ENCODE peak calls at places on chromosome 11, in ten cellular contexts. One of them, this sample, is unnamed.

GRCh38 chr11:80293293-80293692 is 852.5 kb upstream of the TENM4 start:
- DNase-seq in neural crest cell: no peak
- DNase-seq in lung microvascular endothelial cell: no peak
- DNase-seq in stimulated activated CD4-positive, alpha-beta T cell treated with anti-CD3 and anti-CD28 coated beads, TNF-alpha, amount 100 ng/mL, for 48 hours: no peak
- DNase-seq in mucosa of gallbladder: no peak
- DNase-seq in mammary epithelial cell: no peak
- DNase-seq in kidney epithelial cell: no peak
- DNase-seq in left cardiac atrium: no peak
- DNase-seq in skeletal muscle cell: no peak
- DNase-seq in stimulated activated naive CD8-positive, alpha-beta T cell treated with anti-CD3 and anti-CD28 coated beads, Interleukin-15, amount 100 ng/mL, for 72 hours: no peak
- DNase-seq in this sample: no peak

GRCh38 chr11:37072538-37072937 is 474.5 kb upstream of the RAG2 start:
- DNase-seq in neural crest cell: no peak
- DNase-seq in lung microvascular endothelial cell: no peak
- DNase-seq in stimulated activated CD4-positive, alpha-beta T cell treated with anti-CD3 and anti-CD28 coated beads, TNF-alpha, amount 100 ng/mL, for 48 hours: no peak
- DNase-seq in mucosa of gallbladder: no peak
- DNase-seq in mammary epithelial cell: no peak
- DNase-seq in kidney epithelial cell: no peak
- DNase-seq in left cardiac atrium: no peak
- DNase-seq in skeletal muscle cell: no peak
- DNase-seq in stimulated activated naive CD8-positive, alpha-beta T cell treated with anti-CD3 and anti-CD28 coated beads, Interleukin-15, amount 100 ng/mL, for 72 hours: no peak
- DNase-seq in this sample: no peak

GRCh38 chr11:33634291-33634834 is 66.3 kb downstream of the C11orf91 start:
- DNase-seq in neural crest cell: no peak
- DNase-seq in lung microvascular endothelial cell: no peak
- DNase-seq in stimulated activated CD4-positive, alpha-beta T cell treated with anti-CD3 and anti-CD28 coated beads, TNF-alpha, amount 100 ng/mL, for 48 hours: no peak
- DNase-seq in mucosa of gallbladder: no peak
- DNase-seq in mammary epithelial cell: peak; percentile 95
- DNase-seq in kidney epithelial cell: peak; percentile 32
- DNase-seq in left cardiac atrium: no peak
- DNase-seq in skeletal muscle cell: no peak
- DNase-seq in stimulated activated naive CD8-positive, alpha-beta T cell treated with anti-CD3 and anti-CD28 coated beads, Interleukin-15, amount 100 ng/mL, for 72 hours: no peak
- DNase-seq in this sample: peak; percentile 84

GRCh38 chr11:118343981-118344521 is at the start of gene CD3G:
- DNase-seq in neural crest cell: no peak
- DNase-seq in lung microvascular endothelial cell: no peak
- DNase-seq in stimulated activated CD4-positive, alpha-beta T cell treated with anti-CD3 and anti-CD28 coated beads, TNF-alpha, amount 100 ng/mL, for 48 hours: peak; percentile 71
- DNase-seq in mucosa of gallbladder: no peak
- DNase-seq in mammary epithelial cell: no peak
- DNase-seq in kidney epithelial cell: no peak
- DNase-seq in left cardiac atrium: no peak
- DNase-seq in skeletal muscle cell: no peak
- DNase-seq in stimulated activated naive CD8-positive, alpha-beta T cell treated with anti-CD3 and anti-CD28 coated beads, Interleukin-15, amount 100 ng/mL, for 72 hours: peak; percentile 72
- DNase-seq in this sample: no peak

GRCh38 chr11:130894322-130895025 is 21.8 kb downstream of the SNX19 start:
- DNase-seq in neural crest cell: peak; percentile 70
- DNase-seq in lung microvascular endothelial cell: peak; percentile 88
- DNase-seq in stimulated activated CD4-positive, alpha-beta T cell treated with anti-CD3 and anti-CD28 coated beads, TNF-alpha, amount 100 ng/mL, for 48 hours: no peak
- DNase-seq in mucosa of gallbladder: peak; percentile 71
- DNase-seq in mammary epithelial cell: peak; percentile 46
- DNase-seq in kidney epithelial cell: no peak
- DNase-seq in left cardiac atrium: peak; percentile 74
- DNase-seq in skeletal muscle cell: no peak
- DNase-seq in stimulated activated naive CD8-positive, alpha-beta T cell treated with anti-CD3 and anti-CD28 coated beads, Interleukin-15, amount 100 ng/mL, for 72 hours: peak; percentile 50
- DNase-seq in this sample: no peak

GRCh38 chr11:63761870-63762661 is 6.5 kb downstream of the ZFTA start:
- DNase-seq in neural crest cell: peak; percentile 47
- DNase-seq in lung microvascular endothelial cell: no peak
- DNase-seq in stimulated activated CD4-positive, alpha-beta T cell treated with anti-CD3 and anti-CD28 coated beads, TNF-alpha, amount 100 ng/mL, for 48 hours: no peak
- DNase-seq in mucosa of gallbladder: no peak
- DNase-seq in mammary epithelial cell: no peak
- DNase-seq in kidney epithelial cell: no peak
- DNase-seq in left cardiac atrium: peak; percentile 50
- DNase-seq in skeletal muscle cell: no peak
- DNase-seq in stimulated activated naive CD8-positive, alpha-beta T cell treated with anti-CD3 and anti-CD28 coated beads, Interleukin-15, amount 100 ng/mL, for 72 hours: no peak
- DNase-seq in this sample: no peak

GRCh38 chr11:73213196-73214143 is 4.6 kb upstream of the P2RY2 start:
- DNase-seq in neural crest cell: no peak
- DNase-seq in lung microvascular endothelial cell: no peak
- DNase-seq in stimulated activated CD4-positive, alpha-beta T cell treated with anti-CD3 and anti-CD28 coated beads, TNF-alpha, amount 100 ng/mL, for 48 hours: no peak
- DNase-seq in mucosa of gallbladder: no peak
- DNase-seq in mammary epithelial cell: no peak
- DNase-seq in kidney epithelial cell: no peak
- DNase-seq in left cardiac atrium: no peak
- DNase-seq in skeletal muscle cell: no peak
- DNase-seq in stimulated activated naive CD8-positive, alpha-beta T cell treated with anti-CD3 and anti-CD28 coated beads, Interleukin-15, amount 100 ng/mL, for 72 hours: no peak
- DNase-seq in this sample: no peak

GRCh38 chr11:2269601-2270321 is 627 bp downstream of the ASCL2 start:
- DNase-seq in neural crest cell: peak; percentile 44
- DNase-seq in lung microvascular endothelial cell: peak; percentile 56
- DNase-seq in stimulated activated CD4-positive, alpha-beta T cell treated with anti-CD3 and anti-CD28 coated beads, TNF-alpha, amount 100 ng/mL, for 48 hours: peak; percentile 37
- DNase-seq in mucosa of gallbladder: peak; percentile 60
- DNase-seq in mammary epithelial cell: peak; percentile 50
- DNase-seq in kidney epithelial cell: peak; percentile 5
- DNase-seq in left cardiac atrium: peak; percentile 50
- DNase-seq in skeletal muscle cell: no peak
- DNase-seq in stimulated activated naive CD8-positive, alpha-beta T cell treated with anti-CD3 and anti-CD28 coated beads, Interleukin-15, amount 100 ng/mL, for 72 hours: peak; percentile 44
- DNase-seq in this sample: no peak

GRCh38 chr11:99020324-99021225 is at the start of gene CNTN5:
- DNase-seq in neural crest cell: peak; percentile 52
- DNase-seq in lung microvascular endothelial cell: peak; percentile 15
- DNase-seq in stimulated activated CD4-positive, alpha-beta T cell treated with anti-CD3 and anti-CD28 coated beads, TNF-alpha, amount 100 ng/mL, for 48 hours: no peak
- DNase-seq in mucosa of gallbladder: no peak
- DNase-seq in mammary epithelial cell: peak; percentile 4
- DNase-seq in kidney epithelial cell: peak; percentile 16
- DNase-seq in left cardiac atrium: peak; percentile 40
- DNase-seq in skeletal muscle cell: no peak
- DNase-seq in stimulated activated naive CD8-positive, alpha-beta T cell treated with anti-CD3 and anti-CD28 coated beads, Interleukin-15, amount 100 ng/mL, for 72 hours: no peak
- DNase-seq in this sample: peak; percentile 0

GRCh38 chr11:73192272-73192671 is 25.8 kb upstream of the P2RY2 start:
- DNase-seq in neural crest cell: no peak
- DNase-seq in lung microvascular endothelial cell: no peak
- DNase-seq in stimulated activated CD4-positive, alpha-beta T cell treated with anti-CD3 and anti-CD28 coated beads, TNF-alpha, amount 100 ng/mL, for 48 hours: no peak
- DNase-seq in mucosa of gallbladder: no peak
- DNase-seq in mammary epithelial cell: peak; percentile 99
- DNase-seq in kidney epithelial cell: no peak
- DNase-seq in left cardiac atrium: no peak
- DNase-seq in skeletal muscle cell: no peak
- DNase-seq in stimulated activated naive CD8-positive, alpha-beta T cell treated with anti-CD3 and anti-CD28 coated beads, Interleukin-15, amount 100 ng/mL, for 72 hours: no peak
- DNase-seq in this sample: no peak

GRCh38 chr11:58330861-58331260 is 28.0 kb downstream of the OR5B17 start:
- DNase-seq in neural crest cell: no peak
- DNase-seq in lung microvascular endothelial cell: no peak
- DNase-seq in stimulated activated CD4-positive, alpha-beta T cell treated with anti-CD3 and anti-CD28 coated beads, TNF-alpha, amount 100 ng/mL, for 48 hours: no peak
- DNase-seq in mucosa of gallbladder: no peak
- DNase-seq in mammary epithelial cell: peak; percentile 34
- DNase-seq in kidney epithelial cell: no peak
- DNase-seq in left cardiac atrium: no peak
- DNase-seq in skeletal muscle cell: no peak
- DNase-seq in stimulated activated naive CD8-positive, alpha-beta T cell treated with anti-CD3 and anti-CD28 coated beads, Interleukin-15, amount 100 ng/mL, for 72 hours: no peak
- DNase-seq in this sample: peak; percentile 57

GRCh38 chr11:74681686-74682651 is 49.3 kb downstream of the CHRDL2 start:
- DNase-seq in neural crest cell: no peak
- DNase-seq in lung microvascular endothelial cell: no peak
- DNase-seq in stimulated activated CD4-positive, alpha-beta T cell treated with anti-CD3 and anti-CD28 coated beads, TNF-alpha, amount 100 ng/mL, for 48 hours: no peak
- DNase-seq in mucosa of gallbladder: no peak
- DNase-seq in mammary epithelial cell: no peak
- DNase-seq in kidney epithelial cell: no peak
- DNase-seq in left cardiac atrium: peak; percentile 37
- DNase-seq in skeletal muscle cell: no peak
- DNase-seq in stimulated activated naive CD8-positive, alpha-beta T cell treated with anti-CD3 and anti-CD28 coated beads, Interleukin-15, amount 100 ng/mL, for 72 hours: no peak
- DNase-seq in this sample: no peak

GRCh38 chr11:77542296-77542695 is 47.5 kb upstream of the AQP11 start:
- DNase-seq in neural crest cell: no peak
- DNase-seq in lung microvascular endothelial cell: no peak
- DNase-seq in stimulated activated CD4-positive, alpha-beta T cell treated with anti-CD3 and anti-CD28 coated beads, TNF-alpha, amount 100 ng/mL, for 48 hours: no peak
- DNase-seq in mucosa of gallbladder: no peak
- DNase-seq in mammary epithelial cell: peak; percentile 40
- DNase-seq in kidney epithelial cell: no peak
- DNase-seq in left cardiac atrium: no peak
- DNase-seq in skeletal muscle cell: peak; percentile 25
- DNase-seq in stimulated activated naive CD8-positive, alpha-beta T cell treated with anti-CD3 and anti-CD28 coated beads, Interleukin-15, amount 100 ng/mL, for 72 hours: no peak
- DNase-seq in this sample: peak; percentile 57

GRCh38 chr11:133927690-133928627 is 28.8 kb downstream of the IGSF9B start:
- DNase-seq in neural crest cell: peak; percentile 77
- DNase-seq in lung microvascular endothelial cell: peak; percentile 62
- DNase-seq in stimulated activated CD4-positive, alpha-beta T cell treated with anti-CD3 and anti-CD28 coated beads, TNF-alpha, amount 100 ng/mL, for 48 hours: peak; percentile 56
- DNase-seq in mucosa of gallbladder: peak; percentile 55
- DNase-seq in mammary epithelial cell: peak; percentile 56
- DNase-seq in kidney epithelial cell: no peak
- DNase-seq in left cardiac atrium: peak; percentile 77
- DNase-seq in skeletal muscle cell: no peak
- DNase-seq in stimulated activated naive CD8-positive, alpha-beta T cell treated with anti-CD3 and anti-CD28 coated beads, Interleukin-15, amount 100 ng/mL, for 72 hours: peak; percentile 66
- DNase-seq in this sample: peak; percentile 54

GRCh38 chr11:76208829-76209670 is 2.7 kb upstream of the WNT11 start:
- DNase-seq in neural crest cell: peak; percentile 77
- DNase-seq in lung microvascular endothelial cell: peak; percentile 54
- DNase-seq in stimulated activated CD4-positive, alpha-beta T cell treated with anti-CD3 and anti-CD28 coated beads, TNF-alpha, amount 100 ng/mL, for 48 hours: peak; percentile 71
- DNase-seq in mucosa of gallbladder: peak; percentile 50
- DNase-seq in mammary epithelial cell: peak; percentile 30
- DNase-seq in kidney epithelial cell: no peak
- DNase-seq in left cardiac atrium: peak; percentile 77
- DNase-seq in skeletal muscle cell: no peak
- DNase-seq in stimulated activated naive CD8-positive, alpha-beta T cell treated with anti-CD3 and anti-CD28 coated beads, Interleukin-15, amount 100 ng/mL, for 72 hours: peak; percentile 84
- DNase-seq in this sample: no peak

GRCh38 chr11:2558402-2558801 is 113.6 kb downstream of the KCNQ1 start:
- DNase-seq in neural crest cell: no peak
- DNase-seq in lung microvascular endothelial cell: no peak
- DNase-seq in stimulated activated CD4-positive, alpha-beta T cell treated with anti-CD3 and anti-CD28 coated beads, TNF-alpha, amount 100 ng/mL, for 48 hours: no peak
- DNase-seq in mucosa of gallbladder: no peak
- DNase-seq in mammary epithelial cell: no peak
- DNase-seq in kidney epithelial cell: no peak
- DNase-seq in left cardiac atrium: peak; percentile 1
- DNase-seq in skeletal muscle cell: no peak
- DNase-seq in stimulated activated naive CD8-positive, alpha-beta T cell treated with anti-CD3 and anti-CD28 coated beads, Interleukin-15, amount 100 ng/mL, for 72 hours: no peak
- DNase-seq in this sample: no peak

GRCh38 chr11:67483901-67484665 is 1.3 kb downstream of the AIP start:
- DNase-seq in neural crest cell: no peak
- DNase-seq in lung microvascular endothelial cell: no peak
- DNase-seq in stimulated activated CD4-positive, alpha-beta T cell treated with anti-CD3 and anti-CD28 coated beads, TNF-alpha, amount 100 ng/mL, for 48 hours: peak; percentile 34
- DNase-seq in mucosa of gallbladder: no peak
- DNase-seq in mammary epithelial cell: no peak
- DNase-seq in kidney epithelial cell: no peak
- DNase-seq in left cardiac atrium: no peak
- DNase-seq in skeletal muscle cell: no peak
- DNase-seq in stimulated activated naive CD8-positive, alpha-beta T cell treated with anti-CD3 and anti-CD28 coated beads, Interleukin-15, amount 100 ng/mL, for 72 hours: peak; percentile 57
- DNase-seq in this sample: no peak

GRCh38 chr11:119403021-119403420 is 20.0 kb downstream of the THY1 start:
- DNase-seq in neural crest cell: no peak
- DNase-seq in lung microvascular endothelial cell: no peak
- DNase-seq in stimulated activated CD4-positive, alpha-beta T cell treated with anti-CD3 and anti-CD28 coated beads, TNF-alpha, amount 100 ng/mL, for 48 hours: no peak
- DNase-seq in mucosa of gallbladder: no peak
- DNase-seq in mammary epithelial cell: no peak
- DNase-seq in kidney epithelial cell: no peak
- DNase-seq in left cardiac atrium: no peak
- DNase-seq in skeletal muscle cell: no peak
- DNase-seq in stimulated activated naive CD8-positive, alpha-beta T cell treated with anti-CD3 and anti-CD28 coated beads, Interleukin-15, amount 100 ng/mL, for 72 hours: no peak
- DNase-seq in this sample: no peak

GRCh38 chr11:45885921-45886721 is 670 bp downstream of the MAPK8IP1 start:
- DNase-seq in neural crest cell: no peak
- DNase-seq in lung microvascular endothelial cell: no peak
- DNase-seq in stimulated activated CD4-positive, alpha-beta T cell treated with anti-CD3 and anti-CD28 coated beads, TNF-alpha, amount 100 ng/mL, for 48 hours: no peak
- DNase-seq in mucosa of gallbladder: no peak
- DNase-seq in mammary epithelial cell: no peak
- DNase-seq in kidney epithelial cell: no peak
- DNase-seq in left cardiac atrium: no peak
- DNase-seq in skeletal muscle cell: no peak
- DNase-seq in stimulated activated naive CD8-positive, alpha-beta T cell treated with anti-CD3 and anti-CD28 coated beads, Interleukin-15, amount 100 ng/mL, for 72 hours: no peak
- DNase-seq in this sample: no peak

GRCh38 chr11:124865902-124866851 is 945 bp downstream of the ROBO3 start:
- DNase-seq in neural crest cell: peak; percentile 58
- DNase-seq in lung microvascular endothelial cell: peak; percentile 69
- DNase-seq in stimulated activated CD4-positive, alpha-beta T cell treated with anti-CD3 and anti-CD28 coated beads, TNF-alpha, amount 100 ng/mL, for 48 hours: peak; percentile 55
- DNase-seq in mucosa of gallbladder: peak; percentile 34
- DNase-seq in mammary epithelial cell: no peak
- DNase-seq in kidney epithelial cell: no peak
- DNase-seq in left cardiac atrium: no peak
- DNase-seq in skeletal muscle cell: no peak
- DNase-seq in stimulated activated naive CD8-positive, alpha-beta T cell treated with anti-CD3 and anti-CD28 coated beads, Interleukin-15, amount 100 ng/mL, for 72 hours: peak; percentile 64
- DNase-seq in this sample: no peak

GRCh38 chr11:20089796-20090653 is 70.2 kb downstream of the DBX1 start:
- DNase-seq in neural crest cell: no peak
- DNase-seq in lung microvascular endothelial cell: peak; percentile 55
- DNase-seq in stimulated activated CD4-positive, alpha-beta T cell treated with anti-CD3 and anti-CD28 coated beads, TNF-alpha, amount 100 ng/mL, for 48 hours: no peak
- DNase-seq in mucosa of gallbladder: no peak
- DNase-seq in mammary epithelial cell: no peak
- DNase-seq in kidney epithelial cell: no peak
- DNase-seq in left cardiac atrium: no peak
- DNase-seq in skeletal muscle cell: no peak
- DNase-seq in stimulated activated naive CD8-positive, alpha-beta T cell treated with anti-CD3 and anti-CD28 coated beads, Interleukin-15, amount 100 ng/mL, for 72 hours: no peak
- DNase-seq in this sample: no peak

GRCh38 chr11:132008872-132009271 is 638.5 kb downstream of the NTM start:
- DNase-seq in neural crest cell: no peak
- DNase-seq in lung microvascular endothelial cell: no peak
- DNase-seq in stimulated activated CD4-positive, alpha-beta T cell treated with anti-CD3 and anti-CD28 coated beads, TNF-alpha, amount 100 ng/mL, for 48 hours: no peak
- DNase-seq in mucosa of gallbladder: no peak
- DNase-seq in mammary epithelial cell: no peak
- DNase-seq in kidney epithelial cell: no peak
- DNase-seq in left cardiac atrium: no peak
- DNase-seq in skeletal muscle cell: no peak
- DNase-seq in stimulated activated naive CD8-positive, alpha-beta T cell treated with anti-CD3 and anti-CD28 coated beads, Interleukin-15, amount 100 ng/mL, for 72 hours: no peak
- DNase-seq in this sample: no peak